ENCODE peak calls at places on chromosomes 6 and 20, in ten cellular contexts. Y is NCI-H2029, O is T follicular helper cell, E is nucleus accumbens, I is RPMI8226, P is NCI-H345, T is GM23248, X is fibroblast of the aortic adventitia, F is neuronal stem cell, J is KBM-7. Z is an unnamed sample.

GRCh38 chr20:54643761-54644160 is 168.4 kb downstream of the DOK5 start:
- DNase-seq in Y (no peak), O (no peak), E (no peak), I (peak), P (no peak), T (peak), X (peak), F (no peak), J (no peak), Z (no peak)

GRCh38 chr6:165615629-165616028 is 47.4 kb downstream of the PDE10A start:
- DNase-seq in Y (no peak), O (no peak), E (no peak), I (no peak), P (no peak), T (no peak), X (peak), F (no peak), J (no peak), Z (no peak)

GRCh38 chr6:89985744-89986493 is 91.7 kb downstream of the GJA10 start:
- DNase-seq in Y (no peak), O (no peak), E (peak), I (no peak), P (no peak), T (peak), X (peak), F (peak), J (no peak), Z (no peak)

GRCh38 chr6:41712651-41713103 is 22.7 kb downstream of the TFEB start:
- DNase-seq in Y (peak), O (no peak), E (peak), I (no peak), P (no peak), T (peak), X (peak), F (no peak), J (no peak), Z (no peak)

GRCh38 chr6:53263915-53264314 is 84.8 kb downstream of the ELOVL5 start:
- DNase-seq in Y (no peak), O (no peak), E (no peak), I (no peak), P (no peak), T (peak), X (peak), F (no peak), J (no peak), Z (no peak)

GRCh38 chr6:38909020-38909730 is 139.4 kb upstream of the GLP1R start:
- DNase-seq in Y (no peak), O (no peak), E (no peak), I (no peak), P (peak), T (no peak), X (no peak), F (no peak), J (no peak), Z (peak)

GRCh38 chr20:62236674-62236996 is 1.7 kb upstream of the OSBPL2 start:
- DNase-seq in Y (no peak), O (no peak), E (peak), I (no peak), P (no peak), T (peak), X (no peak), F (peak), J (no peak), Z (no peak)

GRCh38 chr20:24960302-24960801 is 11.3 kb downstream of the CST7 start:
- DNase-seq in Y (no peak), O (no peak), E (no peak), I (no peak), P (no peak), T (no peak), X (no peak), F (no peak), J (no peak), Z (no peak)

GRCh38 chr20:11935754-11936551 is 18.3 kb downstream of the BTBD3 start:
- DNase-seq in Y (peak), O (no peak), E (no peak), I (no peak), P (peak), T (no peak), X (no peak), F (no peak), J (no peak), Z (no peak)

GRCh38 chr6:44842616-44843015 is 455.1 kb downstream of the CDC5L start:
- DNase-seq in Y (no peak), O (no peak), E (no peak), I (no peak), P (no peak), T (peak), X (no peak), F (no peak), J (no peak), Z (no peak)

GRCh38 chr6:136786708-136787107 is 5.6 kb downstream of the MAP3K5 start:
- DNase-seq in Y (no peak), O (no peak), E (no peak), I (no peak), P (no peak), T (no peak), X (no peak), F (no peak), J (no peak), Z (no peak)

GRCh38 chr6:104640141-104640700 is 219.5 kb downstream of the HACE1 start:
- DNase-seq in Y (no peak), O (no peak), E (no peak), I (no peak), P (no peak), T (no peak), X (no peak), F (no peak), J (peak), Z (no peak)

GRCh38 chr6:13461805-13462204 is 25.6 kb downstream of the GFOD1 start:
- DNase-seq in Y (no peak), O (no peak), E (no peak), I (no peak), P (no peak), T (no peak), X (no peak), F (no peak), J (no peak), Z (no peak)

GRCh38 chr20:37734228-37734980 is 40.6 kb downstream of the CTNNBL1 start:
- DNase-seq in Y (no peak), O (no peak), E (no peak), I (no peak), P (no peak), T (peak), X (peak), F (no peak), J (no peak), Z (no peak)

GRCh38 chr20:49381558-49382493 is 100.6 kb downstream of the KCNB1 start:
- DNase-seq in Y (peak), O (no peak), E (peak), I (no peak), P (peak), T (peak), X (peak), F (no peak), J (no peak), Z (no peak)

GRCh38 chr6:162708971-162709370 is 18.6 kb downstream of the PRKN start:
- DNase-seq in Y (no peak), O (no peak), E (no peak), I (no peak), P (no peak), T (no peak), X (no peak), F (no peak), J (no peak), Z (no peak)

GRCh38 chr20:52318601-52319000 is 127.0 kb upstream of the ZFP64 start:
- DNase-seq in Y (no peak), O (no peak), E (no peak), I (no peak), P (no peak), T (no peak), X (no peak), F (no peak), J (no peak), Z (no peak)

GRCh38 chr6:170011233-170012142 is 260.1 kb downstream of the ERMARD start:
- DNase-seq in Y (no peak), O (no peak), E (peak), I (no peak), P (no peak), T (no peak), X (no peak), F (no peak), J (peak), Z (peak)

GRCh38 chr6:166966268-166966667 is 9.9 kb upstream of the RNASET2 start:
- DNase-seq in Y (no peak), O (no peak), E (no peak), I (no peak), P (no peak), T (no peak), X (no peak), F (no peak), J (no peak), Z (no peak)

GRCh38 chr6:56620229-56620868 is 22.3 kb downstream of the DST start:
- DNase-seq in Y (no peak), O (no peak), E (no peak), I (no peak), P (no peak), T (no peak), X (no peak), F (no peak), J (no peak), Z (no peak)

GRCh38 chr6:11732036-11732545 is 46.5 kb downstream of the ADTRP start:
- DNase-seq in Y (no peak), O (no peak), E (peak), I (peak), P (no peak), T (peak), X (peak), F (no peak), J (peak), Z (no peak)

GRCh38 chr20:33669224-33669623 is 2.5 kb downstream of the ACTL10 start:
- DNase-seq in Y (no peak), O (no peak), E (no peak), I (no peak), P (no peak), T (no peak), X (no peak), F (no peak), J (no peak), Z (no peak)

GRCh38 chr6:43434943-43435342 is 7.6 kb downstream of the ABCC10 start:
- DNase-seq in Y (no peak), O (no peak), E (no peak), I (no peak), P (no peak), T (no peak), X (no peak), F (no peak), J (no peak), Z (no peak)

GRCh38 chr6:11702039-11702795 is 76.4 kb downstream of the ADTRP start:
- DNase-seq in Y (no peak), O (no peak), E (peak), I (no peak), P (no peak), T (peak), X (peak), F (no peak), J (no peak), Z (no peak)